ENCODE peak calls at places on chromosomes 3 and 15, in five cellular contexts. C, A, K, O and Q are unnamed samples.

GRCh38 chr3:11159421-11159904 is 5.2 kb downstream of the HRH1 start:
- DNase-seq in C (peak; percentile 78), A (no peak), K (no peak), O (peak; percentile 98), Q (no peak)

GRCh38 chr3:160879859-160880258 is 123.8 kb downstream of the PPM1L start:
- DNase-seq in C (no peak), A (no peak), K (no peak), O (no peak), Q (no peak)

GRCh38 chr3:53243165-53243564 is 12.7 kb downstream of the TKT start:
- DNase-seq in C (peak; percentile 82), A (peak; percentile 39), K (peak; percentile 19), O (peak; percentile 35), Q (peak; percentile 71)

GRCh38 chr15:81293728-81294500 is 30.0 kb downstream of the STARD5 start:
- DNase-seq in C (no peak), A (no peak), K (no peak), O (no peak), Q (no peak)

GRCh38 chr15:80662756-80663553 is 32.2 kb upstream of the ABHD17C start:
- DNase-seq in C (no peak), A (no peak), K (no peak), O (no peak), Q (no peak)

GRCh38 chr3:8802256-8802655 is 32.8 kb upstream of the OXTR start:
- DNase-seq in C (no peak), A (no peak), K (no peak), O (no peak), Q (no peak)

GRCh38 chr3:119643528-119643927 is 16.9 kb downstream of the POPDC2 start:
- DNase-seq in C (peak; percentile 72), A (no peak), K (no peak), O (peak; percentile 66), Q (no peak)

GRCh38 chr3:173399001-173399400 is 1.5 kb downstream of the NLGN1 start:
- DNase-seq in C (no peak), A (no peak), K (no peak), O (no peak), Q (no peak)

GRCh38 chr3:188270423-188270972 is 116.5 kb downstream of the LPP start:
- DNase-seq in C (peak; percentile 77), A (no peak), K (no peak), O (peak; percentile 95), Q (no peak)

GRCh38 chr3:127831723-127832172 is 9.4 kb upstream of the MGLL start:
- DNase-seq in C (no peak), A (peak; percentile 77), K (peak; percentile 46), O (peak; percentile 70), Q (peak; percentile 58)

GRCh38 chr3:196821806-196822355 is 45.8 kb upstream of the SENP5 start:
- DNase-seq in C (no peak), A (no peak), K (no peak), O (no peak), Q (no peak)

GRCh38 chr3:31606453-31606852 is 73.7 kb downstream of the STT3B start:
- DNase-seq in C (no peak), A (no peak), K (no peak), O (no peak), Q (no peak)

GRCh38 chr3:31614162-31614921 is 81.6 kb downstream of the STT3B start:
- DNase-seq in C (no peak), A (no peak), K (no peak), O (peak; percentile 14), Q (no peak)

GRCh38 chr3:31613131-31613626 is 80.5 kb downstream of the STT3B start:
- DNase-seq in C (no peak), A (no peak), K (no peak), O (peak; percentile 59), Q (no peak)

GRCh38 chr3:31613654-31614053 is 80.9 kb downstream of the STT3B start:
- DNase-seq in C (no peak), A (no peak), K (no peak), O (peak; percentile 63), Q (no peak)

DNA sequence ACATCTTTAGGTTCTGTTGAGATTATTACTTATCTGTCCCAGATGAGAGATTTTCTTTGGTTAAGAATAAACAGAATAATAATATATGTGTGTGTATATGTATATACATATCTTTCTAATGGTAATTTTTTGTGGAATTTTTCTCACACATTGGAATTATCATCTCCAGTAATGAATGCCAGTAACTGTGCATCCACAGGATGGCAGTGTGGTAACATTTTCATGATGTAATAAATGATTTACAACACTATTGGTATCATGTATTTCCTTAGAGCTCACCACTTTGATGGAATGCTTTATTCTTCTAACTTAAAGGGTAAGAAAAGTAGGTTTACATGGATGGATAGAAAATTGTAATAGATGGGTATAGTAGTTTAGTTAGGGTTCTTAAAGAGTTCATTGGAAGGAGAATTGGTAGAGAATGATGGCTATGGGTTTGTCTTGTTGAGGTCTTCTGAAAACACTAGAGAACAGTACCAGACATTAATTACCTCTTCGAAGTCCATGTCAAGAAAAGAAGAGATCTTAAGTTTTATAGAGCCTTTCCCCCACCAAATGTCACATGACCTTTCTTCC is 78.1 kb downstream of the STT3B start:
- DNase-seq in C (no peak), A (no peak), K (no peak), O (peak; percentile 67), Q (no peak)
- TF ChIP-seq CTCF in C (peak; percentile 60), A (no peak), K (no peak), O (peak; percentile 68), Q (no peak)

GRCh38 chr15:67902579-67902979 is 62.7 kb upstream of the RNU6-1 start:
- DNase-seq in C (no peak), A (no peak), K (no peak), O (no peak), Q (no peak)
- TF ChIP-seq CTCF in C (no peak), A (no peak), K (no peak), O (no peak), Q (no peak)

DNA sequence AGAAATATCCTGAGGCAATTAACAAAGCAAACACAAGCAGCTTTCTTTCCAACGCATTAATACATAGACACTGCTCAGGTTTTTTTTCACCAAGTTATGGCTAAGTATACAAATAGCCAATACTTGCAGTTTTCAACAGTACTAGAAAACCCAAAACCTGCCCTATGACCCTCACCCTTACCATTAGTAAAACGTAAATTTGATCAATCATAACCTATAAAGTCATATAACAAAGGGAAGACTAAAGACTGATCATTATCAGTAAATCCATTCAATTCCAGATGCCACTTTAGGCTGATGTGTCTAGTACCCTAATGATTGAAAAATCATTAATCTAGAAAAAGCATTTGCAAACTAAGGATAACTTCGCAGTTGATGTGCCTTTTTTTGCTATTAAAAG is 3.2 kb downstream of the SERP1 start:
- DNase-seq in C (no peak), A (no peak), K (no peak), O (no peak), Q (no peak)
- TF ChIP-seq CTCF in C (no peak), A (no peak), K (no peak), O (no peak), Q (no peak)

DNA sequence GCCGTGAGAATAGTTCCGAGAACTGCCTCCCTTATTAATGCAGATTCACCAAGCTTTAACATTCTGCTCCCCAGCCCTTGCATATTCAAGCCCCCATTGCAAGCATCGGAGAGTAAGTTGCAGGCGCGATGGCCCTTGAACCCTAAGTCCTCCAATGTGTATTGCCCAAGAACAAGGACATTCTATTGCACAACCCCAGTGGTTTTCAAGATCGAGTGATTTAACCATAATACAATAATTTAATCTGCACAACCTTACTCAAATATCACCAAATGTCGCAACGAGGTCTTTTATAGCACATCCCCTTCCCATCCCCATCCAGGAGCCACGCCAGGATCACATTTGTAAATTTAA is 21.7 kb upstream of the PLXND1 start:
- DNase-seq in C (no peak), A (no peak), K (no peak), O (peak; percentile 88), Q (no peak)
- TF ChIP-seq CTCF in C (no peak), A (no peak), K (no peak), O (no peak), Q (no peak)

GRCh38 chr15:41116872-41117242 is 777 bp upstream of the INO80 start:
- DNase-seq in C (no peak), A (no peak), K (no peak), O (no peak), Q (no peak)

GRCh38 chr15:41116116-41116871 is at the start of gene INO80:
- DNase-seq in C (peak; percentile 82), A (peak; percentile 99), K (peak; percentile 97), O (peak; percentile 99), Q (peak; percentile 98)

GRCh38 chr15:41115652-41116115 is 396 bp downstream of the INO80 start:
- DNase-seq in C (no peak), A (peak; percentile 52), K (no peak), O (peak; percentile 59), Q (peak; percentile 70)

DNA sequence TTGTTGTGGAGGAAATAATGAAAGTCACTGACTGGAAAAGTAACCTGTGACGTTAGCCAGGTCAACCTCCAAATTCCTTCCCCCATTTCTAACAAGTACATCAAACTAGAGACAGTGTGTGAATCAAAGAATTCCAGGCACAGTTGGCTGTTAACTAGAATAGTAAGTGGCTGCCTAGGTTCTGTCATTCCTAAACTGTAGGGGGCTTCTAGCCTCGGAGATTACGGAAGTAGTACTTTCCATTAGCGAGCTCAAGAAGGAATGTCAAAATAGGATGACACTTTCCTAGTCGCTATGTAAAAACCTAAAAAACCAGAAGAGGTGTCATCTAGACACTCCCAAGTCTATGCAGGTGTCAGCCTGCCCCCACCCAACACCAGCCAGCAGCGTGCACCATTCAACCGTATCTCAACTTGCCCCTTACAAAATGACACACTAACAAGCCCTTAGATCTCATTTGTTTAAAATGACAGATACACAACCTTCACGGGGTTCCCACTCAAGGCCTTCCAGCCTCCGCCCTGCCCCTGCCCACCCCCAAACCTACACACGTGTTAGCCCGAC is 910 bp downstream of the INO80 start:
- DNase-seq in C (no peak), A (no peak), K (no peak), O (peak; percentile 28), Q (no peak)
- TF ChIP-seq CTCF in C (peak; percentile 28), A (no peak), K (no peak), O (peak; percentile 32), Q (no peak)